ENCODE peak calls at places on chromosomes 7 and 10, in seven cellular contexts. A, H, R, Y, C, E and Z are unnamed samples.

GRCh38 chr10:133324198-133324792 is 12.4 kb downstream of the CALY start:
- DNase-seq in A (peak; percentile 33), H (no peak), R (no peak), Y (peak; percentile 67), C (peak; percentile 65), E (peak; percentile 80), Z (no peak)

GRCh38 chr7:112207106-112207592 is 654 bp downstream of the ZNF277 start:
- DNase-seq in A (no peak), H (no peak), R (no peak), Y (no peak), C (peak; percentile 51), E (no peak), Z (no peak)

GRCh38 chr7:86708334-86708733 is 64.6 kb downstream of the GRM3 start:
- DNase-seq in A (no peak), H (no peak), R (no peak), Y (no peak), C (no peak), E (peak; percentile 18), Z (no peak)

GRCh38 chr10:128695931-128696330 is 569.7 kb upstream of the MKI67 start:
- DNase-seq in A (no peak), H (no peak), R (no peak), Y (no peak), C (no peak), E (no peak), Z (no peak)

GRCh38 chr10:33509231-33509871 is 174.9 kb upstream of the NRP1 start:
- DNase-seq in A (no peak), H (peak; percentile 79), R (peak; percentile 71), Y (peak; percentile 20), C (peak; percentile 95), E (no peak), Z (no peak)

GRCh38 chr10:93820434-93820833 is 62.7 kb downstream of the LGI1 start:
- DNase-seq in A (no peak), H (no peak), R (no peak), Y (no peak), C (peak; percentile 54), E (no peak), Z (no peak)

GRCh38 chr7:65251851-65252620 is 121.6 kb upstream of the ZNF92 start:
- DNase-seq in A (peak; percentile 24), H (peak; percentile 55), R (no peak), Y (peak; percentile 27), C (peak; percentile 85), E (peak; percentile 87), Z (no peak)

GRCh38 chr7:2522780-2523433 is 3.3 kb downstream of the LFNG start:
- DNase-seq in A (no peak), H (peak; percentile 60), R (no peak), Y (peak; percentile 54), C (peak; percentile 54), E (no peak), Z (no peak)

GRCh38 chr10:17617031-17617911 is at the start of gene HACD1:
- DNase-seq in A (peak; percentile 38), H (peak; percentile 86), R (peak; percentile 81), Y (peak; percentile 60), C (peak; percentile 82), E (peak; percentile 78), Z (peak; percentile 37)

GRCh38 chr7:40482794-40483374 is 348.1 kb downstream of the SUGCT start:
- DNase-seq in A (no peak), H (no peak), R (no peak), Y (no peak), C (no peak), E (no peak), Z (no peak)

GRCh38 chr7:754531-755420 is 27.7 kb upstream of the PRKAR1B start:
- DNase-seq in A (no peak), H (no peak), R (peak; percentile 54), Y (no peak), C (no peak), E (no peak), Z (no peak)

GRCh38 chr7:105044449-105045081 is 30.6 kb downstream of the KMT2E start:
- DNase-seq in A (no peak), H (no peak), R (no peak), Y (no peak), C (no peak), E (no peak), Z (no peak)

GRCh38 chr10:132972986-132973902 is 30.9 kb upstream of the CFAP46 start:
- DNase-seq in A (no peak), H (no peak), R (peak; percentile 63), Y (no peak), C (no peak), E (no peak), Z (peak; percentile 9)

GRCh38 chr10:79344502-79345195 is 2.6 kb upstream of the PPIF start:
- DNase-seq in A (no peak), H (no peak), R (no peak), Y (no peak), C (no peak), E (no peak), Z (no peak)

GRCh38 chr10:24382596-24382978 is 173.6 kb downstream of the KIAA1217 start:
- DNase-seq in A (no peak), H (no peak), R (no peak), Y (no peak), C (peak; percentile 25), E (no peak), Z (no peak)

GRCh38 chr7:124752310-124752709 is 13.3 kb downstream of the GPR37 start:
- DNase-seq in A (no peak), H (peak; percentile 72), R (no peak), Y (no peak), C (no peak), E (no peak), Z (no peak)

GRCh38 chr10:224571-224970 is 89.3 kb downstream of the ZMYND11 start:
- DNase-seq in A (no peak), H (no peak), R (no peak), Y (no peak), C (no peak), E (no peak), Z (no peak)

GRCh38 chr10:4201866-4202825 is 417.1 kb upstream of the KLF6 start:
- DNase-seq in A (no peak), H (peak; percentile 60), R (no peak), Y (no peak), C (no peak), E (no peak), Z (no peak)

GRCh38 chr7:80826520-80827237 is 92.2 kb downstream of the SEMA3C start:
- DNase-seq in A (no peak), H (peak; percentile 61), R (no peak), Y (no peak), C (no peak), E (no peak), Z (no peak)

GRCh38 chr10:14891151-14891550 is 12.5 kb downstream of the SUV39H2 start:
- DNase-seq in A (no peak), H (no peak), R (no peak), Y (no peak), C (no peak), E (no peak), Z (no peak)

GRCh38 chr10:35259769-35260397 is 76.4 kb upstream of the CCNY start:
- DNase-seq in A (no peak), H (peak; percentile 92), R (no peak), Y (no peak), C (peak; percentile 70), E (no peak), Z (no peak)